ENCODE peak calls at places on chromosomes 4 and X, in four cellular contexts. S is aorta, C is occipital lobe, U is EL. X is an unnamed sample.

GRCh38 chr4:10496200-10496599 is 39.0 kb upstream of the ZNF518B start:
- DNase-seq in S (no peak), C (no peak), U (no peak), X (no peak)

GRCh38 chr4:16082424-16083216 is 1.2 kb downstream of the PROM1 start:
- DNase-seq in S (peak; percentile 81), C (no peak), U (peak; percentile 9), X (no peak)

GRCh38 chrX:15985937-15986336 is 131.3 kb upstream of the AP1S2 start:
- DNase-seq in S (no peak), C (no peak), U (peak; percentile 0), X (no peak)

GRCh38 chr4:33200377-33200776 is 2480.2 kb downstream of the PCDH7 start:
- DNase-seq in S (no peak), C (no peak), U (no peak), X (no peak)

GRCh38 chr4:182917182-182918043 is at the start of gene DCTD:
- DNase-seq in S (peak; percentile 93), C (peak; percentile 61), U (peak; percentile 71), X (peak; percentile 78)

GRCh38 chr4:39466747-39467146 is 7.9 kb downstream of the LIAS start:
- DNase-seq in S (no peak), C (no peak), U (no peak), X (no peak)

GRCh38 chrX:118325453-118325852 is 20.5 kb upstream of the WDR44 start:
- DNase-seq in S (no peak), C (no peak), U (no peak), X (no peak)

GRCh38 chrX:104098151-104098808 is 14.0 kb upstream of the ZCCHC18 start:
- DNase-seq in S (no peak), C (no peak), U (peak; percentile 60), X (peak; percentile 74)

GRCh38 chrX:9912341-9912740 is 54.8 kb upstream of the CLDN34 start:
- DNase-seq in S (no peak), C (peak; percentile 20), U (no peak), X (no peak)

X was measured in EH.